ENCODE peak calls at places on chromosomes 3 and 15, in ten cellular contexts. O, W, P, K, I, M, Q, L, Z and N are unnamed samples.

GRCh38 chr15:68652141-68652540 is 73.3 kb downstream of the CORO2B start:
- DNase-seq in O (peak; percentile 10), W (no peak), P (no peak), K (peak; percentile 8), I (no peak), M (peak; percentile 71), Q (peak; percentile 6), L (no peak), Z (no peak), N (peak; percentile 54)

GRCh38 chr3:68049781-68050180 is 395.4 kb upstream of the SUCLG2 start:
- DNase-seq in O (no peak), W (no peak), P (no peak), K (peak; percentile 78), I (no peak), M (no peak), Q (no peak), L (no peak), Z (no peak), N (no peak)

GRCh38 chr3:157127831-157128767 is 31.8 kb downstream of the CCNL1 start:
- DNase-seq in O (peak; percentile 77), W (peak; percentile 58), P (no peak), K (peak; percentile 64), I (peak; percentile 52), M (peak; percentile 73), Q (no peak), L (peak; percentile 88), Z (peak; percentile 29), N (peak; percentile 69)

GRCh38 chr3:30924763-30925162 is 30.3 kb upstream of the GADL1 start:
- DNase-seq in O (no peak), W (no peak), P (no peak), K (no peak), I (no peak), M (no peak), Q (no peak), L (peak; percentile 30), Z (no peak), N (no peak)

GRCh38 chr3:150426292-150426691 is 18.2 kb downstream of the TSC22D2 start:
- DNase-seq in O (no peak), W (no peak), P (no peak), K (no peak), I (no peak), M (no peak), Q (no peak), L (no peak), Z (no peak), N (no peak)

GRCh38 chr3:39254806-39255449 is 24.9 kb downstream of the CX3CR1 start:
- DNase-seq in O (no peak), W (no peak), P (peak; percentile 24), K (no peak), I (no peak), M (no peak), Q (no peak), L (peak; percentile 77), Z (no peak), N (no peak)

GRCh38 chr3:50609743-50610085 is 1.9 kb downstream of the CISH start:
- DNase-seq in O (no peak), W (no peak), P (no peak), K (no peak), I (no peak), M (no peak), Q (no peak), L (no peak), Z (no peak), N (no peak)

GRCh38 chr3:83233715-83234114 is 1472.3 kb upstream of the GBE1 start:
- DNase-seq in O (no peak), W (no peak), P (no peak), K (no peak), I (no peak), M (no peak), Q (no peak), L (no peak), Z (no peak), N (no peak)

GRCh38 chr3:53238051-53238850 is 17.6 kb downstream of the TKT start:
- DNase-seq in O (no peak), W (no peak), P (no peak), K (peak; percentile 93), I (no peak), M (no peak), Q (no peak), L (peak; percentile 98), Z (no peak), N (no peak)

GRCh38 chr3:168467085-168467714 is 371.5 kb upstream of the GOLIM4 start:
- DNase-seq in O (no peak), W (no peak), P (no peak), K (peak; percentile 23), I (no peak), M (peak; percentile 59), Q (no peak), L (peak; percentile 33), Z (no peak), N (no peak)

GRCh38 chr15:30889231-30889630 is 14.5 kb upstream of the FAN1 start:
- DNase-seq in O (no peak), W (no peak), P (no peak), K (no peak), I (no peak), M (no peak), Q (no peak), L (no peak), Z (no peak), N (no peak)

GRCh38 chr3:48915296-48915695 is 3.3 kb upstream of the ARIH2 start:
- DNase-seq in O (no peak), W (no peak), P (no peak), K (peak; percentile 28), I (no peak), M (no peak), Q (no peak), L (no peak), Z (no peak), N (no peak)

GRCh38 chr15:67383903-67384302 is 129.3 kb downstream of the IQCH start:
- DNase-seq in O (no peak), W (no peak), P (peak; percentile 5), K (no peak), I (no peak), M (no peak), Q (no peak), L (no peak), Z (no peak), N (no peak)

GRCh38 chr15:34890424-34890823 is 79.1 kb downstream of the AQR start:
- DNase-seq in O (no peak), W (no peak), P (no peak), K (no peak), I (no peak), M (no peak), Q (no peak), L (no peak), Z (no peak), N (no peak)

GRCh38 chr3:195873281-195873887 is 35.0 kb downstream of the TNK2 start:
- DNase-seq in O (no peak), W (peak; percentile 74), P (no peak), K (no peak), I (no peak), M (no peak), Q (no peak), L (no peak), Z (no peak), N (no peak)

DNA sequence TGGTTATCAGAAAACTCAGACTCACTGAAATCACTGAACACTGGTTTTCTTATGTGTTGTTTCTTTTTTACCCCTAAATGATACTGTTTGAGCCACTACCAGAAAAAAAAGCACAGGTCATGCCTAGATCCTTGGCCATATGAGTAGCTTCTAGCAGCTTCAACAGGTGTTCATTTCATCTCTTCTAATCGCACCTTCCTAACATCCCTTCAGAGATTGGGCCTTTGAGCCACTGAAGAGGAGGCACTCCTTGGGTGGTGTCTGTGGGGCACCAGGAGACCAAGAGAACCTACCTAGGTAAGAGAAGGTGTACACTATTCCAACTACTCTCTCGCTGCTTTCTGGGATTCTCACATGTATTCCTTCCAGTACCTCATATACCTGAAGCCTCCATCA is 2.5 kb downstream of the HEG1 start:
- DNase-seq in O (no peak), W (no peak), P (no peak), K (no peak), I (no peak), M (no peak), Q (peak; percentile 23), L (no peak), Z (no peak), N (no peak)
- H3K4me1 ChIP-seq in O (peaks cover 32% of the 10 kb centered on the region), W (peaks cover 67% of the 10 kb centered on the region), P (peaks cover 20% of the 10 kb centered on the region), K (peaks cover 4% of the 10 kb centered on the region), I (peaks cover 46% of the 10 kb centered on the region), M (peaks cover 16% of the 10 kb centered on the region), Q (peaks cover 53% of the 10 kb centered on the region), L (peaks cover 27% of the 10 kb centered on the region), Z (peaks cover 8% of the 10 kb centered on the region), N (no peaks in the 10 kb centered on the region)

GRCh38 chr3:6600237-6600636 is 260.7 kb upstream of the GRM7 start:
- DNase-seq in O (no peak), W (no peak), P (no peak), K (no peak), I (no peak), M (no peak), Q (no peak), L (no peak), Z (no peak), N (no peak)
- H3K9me3 ChIP-seq in O (no peaks in the 10 kb centered on the region), W (peaks cover under 1% of the 10 kb centered on the region), P (peaks cover 6% of the 10 kb centered on the region), K (no peaks in the 10 kb centered on the region), I (no peaks in the 10 kb centered on the region), M (peaks cover under 1% of the 10 kb centered on the region), Q (peaks cover 18% of the 10 kb centered on the region), L (no peaks in the 10 kb centered on the region), Z (no peaks in the 10 kb centered on the region), N (no peaks in the 10 kb centered on the region)

GRCh38 chr3:193598202-193598601 is 5.2 kb downstream of the OPA1 start:
- DNase-seq in O (no peak), W (no peak), P (no peak), K (no peak), I (no peak), M (no peak), Q (no peak), L (no peak), Z (no peak), N (no peak)

GRCh38 chr3:193595939-193596487 is 3.0 kb downstream of the OPA1 start:
- DNase-seq in O (no peak), W (no peak), P (no peak), K (no peak), I (no peak), M (no peak), Q (no peak), L (peak; percentile 18), Z (no peak), N (no peak)

GRCh38 chr3:193594946-193595689 is 2.1 kb downstream of the OPA1 start:
- DNase-seq in O (no peak), W (no peak), P (no peak), K (no peak), I (no peak), M (no peak), Q (no peak), L (peak; percentile 57), Z (no peak), N (no peak)

GRCh38 chr3:193593666-193594025 is 638 bp downstream of the OPA1 start:
- DNase-seq in O (no peak), W (no peak), P (peak; percentile 34), K (peak; percentile 35), I (peak; percentile 36), M (no peak), Q (no peak), L (peak; percentile 49), Z (peak; percentile 16), N (no peak)

GRCh38 chr3:193599393-193599792 is 6.4 kb downstream of the OPA1 start:
- DNase-seq in O (no peak), W (no peak), P (no peak), K (no peak), I (no peak), M (no peak), Q (no peak), L (no peak), Z (no peak), N (no peak)
- H3K4me1 ChIP-seq in O (peaks cover 19% of the 10 kb centered on the region), W (peaks cover 13% of the 10 kb centered on the region), P (peaks cover 5% of the 10 kb centered on the region), K (no peaks in the 10 kb centered on the region), I (peaks cover 19% of the 10 kb centered on the region), M (no peaks in the 10 kb centered on the region), Q (peaks cover 28% of the 10 kb centered on the region), L (no peaks in the 10 kb centered on the region), Z (no peaks in the 10 kb centered on the region), N (peaks cover 9% of the 10 kb centered on the region)

GRCh38 chr15:25226360-25226759 is 212.5 kb downstream of the UBE3A start:
- DNase-seq in O (no peak), W (no peak), P (no peak), K (no peak), I (no peak), M (no peak), Q (no peak), L (no peak), Z (no peak), N (no peak)
- H3K9me3 ChIP-seq in O (peaks cover 34% of the 10 kb centered on the region), W (no peaks in the 10 kb centered on the region), P (no peaks in the 10 kb centered on the region), K (peaks cover 2% of the 10 kb centered on the region), I (no peaks in the 10 kb centered on the region), M (no peaks in the 10 kb centered on the region), Q (peaks cover 88% of the 10 kb centered on the region), L (no peaks in the 10 kb centered on the region), Z (peaks cover 2% of the 10 kb centered on the region), N (no peaks in the 10 kb centered on the region)